ENCODE peak calls at places on chromosome 1, in four cellular contexts. L is BE2C, F is ascending aorta, A is fibroblast of lung. D is an unnamed sample. For H3K4me1, the result is how much of the 10 kb centered on the place peaks cover.

GRCh38 chr1:155226910-155227260 is 18.4 kb downstream of the MTX1 start:
- DNase-seq in F (peak), L (peak), A (peak), D (no peak)

GRCh38 chr1:33410091-33410701 is 20.7 kb downstream of the PHC2 start:
- DNase-seq in L (peak), A (peak), F (peak), D (no peak)

GRCh38 chr1:109365642-109366204 is 32.0 kb downstream of the SORT1 start:
- DNase-seq in L (no peak), F (no peak), A (no peak), D (no peak)

GRCh38 chr1:29800120-29800519 is 563.8 kb downstream of the PTPRU start:
- DNase-seq in F (no peak), L (no peak), A (no peak), D (no peak)

GRCh38 chr1:239772456-239772855 is 319.2 kb upstream of the FMN2 start:
- DNase-seq in L (no peak), A (no peak), F (no peak), D (no peak)

GRCh38 chr1:151243683-151244216 is 10.8 kb upstream of the PSMD4 start:
- DNase-seq in A (no peak), F (no peak), L (no peak), D (no peak)

GRCh38 chr1:158045639-158046038 is 52.2 kb downstream of the KIRREL1 start:
- DNase-seq in A (peak), L (no peak), F (no peak), D (no peak)

GRCh38 chr1:6614019-6614952 is 755 bp downstream of the PHF13 start:
- DNase-seq in F (no peak), A (peak), L (peak), D (no peak)

GRCh38 chr1:219792337-219793021 is 135.9 kb downstream of the SLC30A10 start:
- DNase-seq in A (peak), F (no peak), L (peak), D (no peak)

DNA sequence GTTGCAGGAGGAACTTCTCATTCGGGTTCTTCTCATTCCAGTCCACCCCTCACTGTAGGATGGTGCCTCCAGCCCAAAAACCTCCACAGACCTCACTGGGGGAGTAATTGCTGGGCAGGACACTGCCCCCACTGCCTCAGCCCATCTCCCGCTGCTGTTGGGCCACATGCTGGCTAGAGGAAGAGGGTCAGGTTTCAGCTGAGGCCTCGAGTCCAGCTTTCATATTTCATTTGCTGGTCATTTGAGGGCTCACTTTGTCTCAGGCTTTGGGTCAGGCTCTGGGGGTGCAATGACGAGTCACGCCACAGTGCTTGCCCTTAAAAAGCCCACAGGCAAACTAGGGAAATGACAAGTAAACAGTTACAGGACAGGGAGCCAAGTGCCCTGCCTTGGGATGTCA is 9.3 kb downstream of the CDK18 start:
- DNase-seq in L (no peak), F (no peak), A (no peak), D (no peak)
- H3K4me1 ChIP-seq in L (under half), F (under half), A (under half), D (under half)

GRCh38 chr1:44423706-44424546 is 18.9 kb downstream of the RNF220 start:
- DNase-seq in L (no peak), F (peak), A (peak), D (no peak)
- H3K4me3 ChIP-seq in L (no peak), F (peak), A (no peak), D (no peak)

GRCh38 chr1:67262735-67263134 is 44.9 kb upstream of the IL12RB2 start:
- DNase-seq in F (no peak), L (no peak), A (no peak), D (no peak)

GRCh38 chr1:67264152-67264551 is 43.5 kb upstream of the IL12RB2 start:
- DNase-seq in F (no peak), A (no peak), L (no peak), D (no peak)

GRCh38 chr1:67261646-67262045 is 46.0 kb upstream of the IL12RB2 start:
- DNase-seq in L (no peak), F (no peak), A (no peak), D (no peak)

GRCh38 chr1:67270569-67270968 is 37.1 kb upstream of the IL12RB2 start:
- DNase-seq in F (no peak), A (no peak), L (no peak), D (no peak)

GRCh38 chr1:67264899-67265298 is 42.8 kb upstream of the IL12RB2 start:
- DNase-seq in L (no peak), A (no peak), F (no peak), D (no peak)
- H3K4me1 ChIP-seq in L (under half), A (under half), F (under half), D (under half)

GRCh38 chr1:42335050-42335808 is at the start of gene FOXJ3:
- DNase-seq in L (peak), A (peak), F (peak), D (peak)

GRCh38 chr1:42333662-42334239 is 1.3 kb downstream of the FOXJ3 start:
- DNase-seq in A (no peak), F (no peak), L (no peak), D (no peak)

GRCh38 chr1:42330215-42330614 is 4.8 kb downstream of the FOXJ3 start:
- DNase-seq in A (no peak), L (no peak), F (no peak), D (no peak)

GRCh38 chr1:42334240-42335049 is 590 bp downstream of the FOXJ3 start:
- DNase-seq in F (peak), L (peak), A (peak), D (peak)

GRCh38 chr1:42332877-42333276 is 2.2 kb downstream of the FOXJ3 start:
- DNase-seq in F (no peak), L (no peak), A (no peak), D (no peak)
- H3K4me3 ChIP-seq in F (no peak), L (no peak), A (peak), D (no peak)